ENCODE peak calls at places on chromosomes 12 and 14, in six cellular contexts. Q is foreskin fibroblast, K is cardiac fibroblast, R is mucosa of descending colon, B is IMR-90, A is tibial artery. W is an unnamed sample.

GRCh38 chr14:92464716-92465115 is 48.9 kb upstream of the RIN3 start:
- DNase-seq in R (no peak), A (no peak), Q (no peak), B (no peak), K (no peak), W (no peak)

GRCh38 chr12:12784911-12785814 is at the start of gene APOLD1:
- DNase-seq in A (peak), R (no peak), B (no peak), Q (no peak), K (peak), W (no peak)

GRCh38 chr12:107223816-107224215 is 130.5 kb upstream of the CRY1 start:
- DNase-seq in R (no peak), A (no peak), K (no peak), B (peak), Q (peak), W (no peak)

GRCh38 chr14:21398901-21399300 is 15.1 kb upstream of the SUPT16H start:
- DNase-seq in R (no peak), Q (no peak), B (no peak), A (no peak), K (no peak), W (no peak)

GRCh38 chr12:48781750-48782456 is 7.0 kb downstream of the ADCY6 start:
- DNase-seq in A (no peak), Q (no peak), R (no peak), K (no peak), B (no peak), W (no peak)

GRCh38 chr12:13857750-13858149 is 123.7 kb downstream of the GRIN2B start:
- DNase-seq in R (no peak), B (no peak), A (no peak), K (no peak), Q (no peak), W (no peak)

GRCh38 chr12:53930591-53931255 is 7.9 kb upstream of the HOXC13 start:
- DNase-seq in Q (no peak), R (no peak), B (no peak), K (no peak), A (no peak), W (no peak)

GRCh38 chr12:359091-359490 is 30.0 kb downstream of the KDM5A start:
- DNase-seq in A (no peak), B (no peak), R (no peak), K (no peak), Q (no peak), W (no peak)

GRCh38 chr12:125140239-125140917 is 75.1 kb downstream of the AACS start:
- DNase-seq in R (no peak), A (no peak), B (no peak), K (no peak), Q (no peak), W (no peak)

GRCh38 chr14:65179918-65180724 is 77.8 kb upstream of the MAX start:
- DNase-seq in K (peak), Q (peak), A (peak), R (peak), B (peak), W (peak)

GRCh38 chr14:38662781-38663180 is 406.9 kb upstream of the CLEC14A start:
- DNase-seq in Q (no peak), R (no peak), K (no peak), B (no peak), A (no peak), W (no peak)

GRCh38 chr14:23147676-23148075 is 28.6 kb upstream of the CEBPE start:
- DNase-seq in Q (peak), R (no peak), B (peak), K (peak), A (no peak), W (peak)

GRCh38 chr14:39023939-39024871 is 78.8 kb downstream of the SEC23A start:
- DNase-seq in Q (no peak), A (no peak), B (no peak), K (no peak), R (no peak), W (no peak)

GRCh38 chr12:130419116-130419515 is 81.4 kb downstream of the PIWIL1 start:
- DNase-seq in Q (no peak), B (no peak), K (no peak), R (no peak), A (no peak), W (no peak)

GRCh38 chr12:53972152-53972702 is 699 bp upstream of the HOXC11 start:
- DNase-seq in Q (peak), K (no peak), R (no peak), A (no peak), B (no peak), W (no peak)

GRCh38 chr12:115017346-115017745 is 333.4 kb upstream of the TBX3 start:
- DNase-seq in R (no peak), A (no peak), K (no peak), Q (peak), B (no peak), W (no peak)

GRCh38 chr12:12282761-12283160 is 15.9 kb upstream of the LRP6 start:
- DNase-seq in K (peak), B (peak), R (no peak), Q (peak), A (no peak), W (peak)

GRCh38 chr14:94392510-94392935 is 4.1 kb upstream of the SERPINA1 start:
- DNase-seq in R (no peak), K (peak), Q (no peak), B (peak), A (peak), W (no peak)

GRCh38 chr12:89884917-89885316 is 176.3 kb upstream of the ATP2B1 start:
- DNase-seq in B (no peak), K (no peak), R (no peak), A (no peak), Q (no peak), W (no peak)

GRCh38 chr14:88430976-88431375 is 45.5 kb downstream of the SPATA7 start:
- DNase-seq in R (no peak), K (no peak), Q (no peak), B (no peak), A (no peak), W (no peak)

GRCh38 chr14:93788307-93788556 is at the start of gene PRIMA1:
- DNase-seq in K (no peak), B (no peak), A (no peak), Q (no peak), R (no peak), W (no peak)

GRCh38 chr14:91374897-91375747 is 42.5 kb downstream of the CCDC88C start:
- DNase-seq in B (no peak), A (no peak), R (peak), Q (no peak), K (no peak), W (no peak)

GRCh38 chr12:112381421-112381897 is 772 bp downstream of the HECTD4 start:
- DNase-seq in R (peak), A (no peak), B (no peak), K (no peak), Q (no peak), W (no peak)

GRCh38 chr14:55160989-55161388 is 30.4 kb downstream of the DLGAP5 start:
- DNase-seq in Q (no peak), A (no peak), B (peak), R (no peak), K (peak), W (peak)

GRCh38 chr12:5521456-5522325 is 89.8 kb downstream of the NTF3 start:
- DNase-seq in A (no peak), Q (no peak), R (no peak), B (no peak), K (no peak), W (no peak)

GRCh38 chr14:103880986-103881926 is 33.9 kb upstream of the PPP1R13B start:
- DNase-seq in B (no peak), A (no peak), Q (no peak), R (no peak), K (no peak), W (no peak)

GRCh38 chr12:12230275-12230674 is 36.6 kb downstream of the LRP6 start:
- DNase-seq in Q (no peak), K (no peak), R (no peak), A (no peak), B (no peak), W (no peak)

GRCh38 chr14:58955294-58955821 is 233.1 kb upstream of the DAAM1 start:
- DNase-seq in B (peak), A (no peak), R (no peak), K (no peak), Q (no peak), W (peak)

GRCh38 chr14:67806228-67806627 is 10.2 kb downstream of the ZFYVE26 start:
- DNase-seq in Q (peak), K (peak), R (no peak), B (peak), A (no peak), W (no peak)
- TF ChIP-seq CTCF in Q (no peak), K (no peak), R (no peak), B (no peak), A (no peak), W (no peak)

GRCh38 chr12:122004633-122005071 is 17.0 kb upstream of the BCL7A start:
- DNase-seq in A (no peak), B (peak), K (no peak), Q (peak), R (no peak), W (no peak)

GRCh38 chr12:122003646-122004611 is 17.8 kb upstream of the BCL7A start:
- DNase-seq in B (no peak), R (peak), K (no peak), A (no peak), Q (no peak), W (no peak)

GRCh38 chr12:122006186-122006926 is 15.3 kb upstream of the BCL7A start:
- DNase-seq in Q (no peak), K (no peak), R (no peak), A (no peak), B (no peak), W (no peak)

GRCh38 chr12:122001379-122002209 is 20.1 kb upstream of the BCL7A start:
- DNase-seq in Q (no peak), B (no peak), A (no peak), K (no peak), R (no peak), W (no peak)

GRCh38 chr12:122005252-122005651 is 16.4 kb upstream of the BCL7A start:
- DNase-seq in A (no peak), B (no peak), K (no peak), R (no peak), Q (no peak), W (no peak)
- H3K4me3 ChIP-seq in A (no peak), B (no peak), K (no peak), R (no peak), Q (no peak), W (no peak)

GRCh38 chr12:67217647-67218046 is 51.5 kb upstream of the CAND1 start:
- DNase-seq in A (no peak), K (no peak), B (no peak), Q (no peak), R (no peak), W (no peak)

GRCh38 chr12:67220065-67220464 is 49.1 kb upstream of the CAND1 start:
- DNase-seq in K (peak), R (no peak), B (no peak), A (no peak), Q (no peak), W (no peak)

GRCh38 chr12:67223225-67223624 is 45.9 kb upstream of the CAND1 start:
- DNase-seq in R (no peak), B (no peak), A (no peak), Q (no peak), K (no peak), W (no peak)

GRCh38 chr12:67222302-67222701 is 46.9 kb upstream of the CAND1 start:
- DNase-seq in Q (no peak), K (peak), R (no peak), B (peak), A (no peak), W (no peak)
- TF ChIP-seq CTCF in Q (peak), K (no peak), R (no peak), B (peak), A (no peak), W (peak)

DNA sequence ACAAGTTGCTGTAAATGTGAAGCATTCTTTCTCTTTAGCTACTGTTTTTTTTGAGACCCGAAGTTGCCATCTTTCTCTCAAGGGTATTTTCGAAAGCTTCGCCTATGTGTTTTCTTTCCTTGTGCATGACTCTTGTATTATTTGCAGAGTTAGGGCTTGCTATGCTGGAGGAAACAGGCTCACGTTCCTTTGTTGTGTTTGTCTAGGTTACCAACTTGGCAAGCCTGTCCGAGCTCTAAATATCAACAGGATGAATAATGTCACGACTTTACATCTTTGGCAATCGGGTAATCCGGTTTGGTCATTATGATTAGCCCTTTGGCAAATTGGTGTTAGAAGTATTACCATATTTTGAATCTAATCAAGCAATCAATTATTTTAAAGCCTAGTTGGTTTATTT is 15.9 kb upstream of the ATP6V0A2 start:
- DNase-seq in R (no peak), B (no peak), Q (no peak), K (no peak), A (no peak), W (no peak)
- H3K4me3 ChIP-seq in R (no peak), B (no peak), Q (no peak), K (no peak), A (no peak), W (no peak)

GRCh38 chr12:24896171-24896570 is 52.7 kb downstream of the BCAT1 start:
- DNase-seq in Q (no peak), K (no peak), A (no peak), R (no peak), B (no peak), W (no peak)
- TF ChIP-seq CTCF in Q (no peak), K (no peak), A (no peak), R (no peak), B (no peak), W (no peak)

GRCh38 chr14:26595922-26596721 is 1.7 kb downstream of the NOVA1 start:
- DNase-seq in Q (no peak), K (peak), R (no peak), A (no peak), B (no peak), W (peak)
- H3K4me3 ChIP-seq in Q (peak), K (peak), R (no peak), A (peak), B (peak), W (peak)

W was measured in retinal pigment epithelial cell.